ENCODE peak calls at places on chromosomes 13 and 19, in four cellular contexts. X, L, Y and E are unnamed samples.

GRCh38 chr13:50098693-50099092 is 83.4 kb downstream of the KCNRG start:
- DNase-seq in X (no peak), L (no peak), Y (no peak), E (no peak)

GRCh38 chr19:13748169-13748884 is 16.0 kb upstream of the MRI1 start:
- DNase-seq in X (peak; percentile 18), L (no peak), Y (peak; percentile 53), E (peak; percentile 26)

GRCh38 chr19:50203281-50204080 is at the start of gene MYH14:
- DNase-seq in X (peak; percentile 99), L (no peak), Y (peak; percentile 70), E (no peak)

GRCh38 chr19:43464089-43464775 is 1.2 kb downstream of the LYPD3 start:
- DNase-seq in X (no peak), L (no peak), Y (no peak), E (no peak)

GRCh38 chr19:11659612-11660011 is 62.3 kb downstream of the ZNF627 start:
- DNase-seq in X (no peak), L (no peak), Y (peak; percentile 10), E (no peak)

GRCh38 chr19:56670961-56671612 is 470 bp downstream of the ZNF835 start:
- DNase-seq in X (no peak), L (no peak), Y (no peak), E (no peak)

GRCh38 chr19:13026478-13026999 is 31.3 kb downstream of the NFIX start:
- DNase-seq in X (no peak), L (no peak), Y (peak; percentile 45), E (no peak)

GRCh38 chr19:50820549-50821247 is 2.9 kb downstream of the KLK1 start:
- DNase-seq in X (no peak), L (peak; percentile 17), Y (no peak), E (peak; percentile 60)

GRCh38 chr19:34808566-34808965 is 35.6 kb upstream of the ZNF599 start:
- DNase-seq in X (no peak), L (no peak), Y (peak; percentile 73), E (no peak)

GRCh38 chr13:47188802-47189201 is 291.9 kb upstream of the HTR2A start:
- DNase-seq in X (no peak), L (no peak), Y (peak; percentile 57), E (peak; percentile 14)

GRCh38 chr19:9789066-9789465 is 20.5 kb upstream of the ZNF846 start:
- DNase-seq in X (no peak), L (no peak), Y (no peak), E (no peak)

GRCh38 chr13:51342706-51343105 is 3.2 kb downstream of the SERPINE3 start:
- DNase-seq in X (no peak), L (no peak), Y (peak; percentile 51), E (no peak)

GRCh38 chr13:29702912-29703351 is 107.4 kb upstream of the SLC7A1 start:
- DNase-seq in X (no peak), L (no peak), Y (peak; percentile 93), E (no peak)

GRCh38 chr13:22220186-22221160 is 549.6 kb downstream of the FGF9 start:
- DNase-seq in X (no peak), L (no peak), Y (no peak), E (no peak)

GRCh38 chr13:32443111-32443510 is 15.2 kb upstream of the N4BP2L1 start:
- DNase-seq in X (peak; percentile 6), L (peak; percentile 37), Y (peak; percentile 17), E (peak; percentile 85)

GRCh38 chr13:44756411-44756810 is 180.3 kb upstream of the TSC22D1 start:
- DNase-seq in X (no peak), L (no peak), Y (peak; percentile 8), E (no peak)

GRCh38 chr13:80716610-80717081 is 375.7 kb upstream of the SPRY2 start:
- DNase-seq in X (no peak), L (no peak), Y (peak; percentile 83), E (no peak)

GRCh38 chr19:2711175-2711936 is 8.9 kb upstream of the GNG7 start:
- DNase-seq in X (no peak), L (no peak), Y (peak; percentile 69), E (no peak)

GRCh38 chr13:97194473-97194872 is 27.7 kb upstream of the MBNL2 start:
- DNase-seq in X (no peak), L (no peak), Y (peak; percentile 67), E (no peak)

GRCh38 chr13:94537740-94538630 is 58.0 kb downstream of the TGDS start:
- DNase-seq in X (no peak), L (no peak), Y (no peak), E (no peak)

GRCh38 chr13:83935566-83935965 is 53.3 kb upstream of the SLITRK1 start:
- DNase-seq in X (no peak), L (no peak), Y (no peak), E (no peak)

GRCh38 chr13:29535663-29536655 is 59.5 kb downstream of the SLC7A1 start:
- DNase-seq in X (no peak), L (no peak), Y (no peak), E (no peak)

GRCh38 chr13:93058301-93058700 is 168.3 kb upstream of the GPC6 start:
- DNase-seq in X (no peak), L (no peak), Y (no peak), E (no peak)

GRCh38 chr19:39212377-39212742 is 8.3 kb upstream of the SYCN start:
- DNase-seq in X (no peak), L (peak; percentile 54), Y (peak; percentile 18), E (peak; percentile 48)

GRCh38 chr13:109154546-109154945 is 525.1 kb downstream of the MYO16 start:
- DNase-seq in X (no peak), L (no peak), Y (no peak), E (no peak)

GRCh38 chr19:47405854-47406417 is 13.4 kb downstream of the MEIS3 start:
- DNase-seq in X (no peak), L (no peak), Y (no peak), E (no peak)

GRCh38 chr13:44272692-44273091 is 100.9 kb upstream of the SERP2 start:
- DNase-seq in X (no peak), L (no peak), Y (peak; percentile 46), E (no peak)

DNA sequence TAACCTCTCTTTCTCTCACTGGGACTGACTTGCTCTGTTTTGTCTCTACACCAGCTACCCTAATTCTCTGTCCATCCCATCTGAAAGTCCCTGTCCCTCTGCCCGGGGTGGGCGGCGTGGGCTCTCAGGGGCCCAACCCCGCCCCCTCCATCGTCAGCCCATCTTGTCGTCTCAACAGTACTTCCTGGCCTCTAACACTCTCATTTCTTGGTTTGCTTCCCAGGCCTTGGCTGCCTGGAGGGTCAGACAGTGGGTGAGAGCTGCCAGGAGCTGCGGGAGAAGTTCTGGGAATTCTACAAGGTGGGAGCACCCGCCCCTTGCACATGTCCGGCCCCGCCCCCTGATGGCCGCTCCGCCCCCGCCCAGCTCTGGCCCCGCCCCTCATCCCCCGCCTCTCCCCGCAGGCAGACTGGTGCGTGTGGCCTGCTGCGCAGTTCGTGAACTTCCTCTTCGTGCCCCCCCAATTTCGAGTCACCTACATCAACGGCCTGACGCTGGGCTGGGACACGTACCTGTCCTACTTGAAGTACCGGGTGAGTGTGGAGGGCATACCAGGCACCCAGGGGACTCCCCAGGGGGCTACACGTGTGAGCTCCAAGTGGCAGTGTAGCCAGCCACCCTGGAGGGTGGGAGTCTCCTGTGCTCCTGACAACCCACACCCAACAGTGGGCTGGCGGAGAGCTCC is 1.7 kb downstream of the MPV17L2 start:
- DNase-seq in X (no peak), L (no peak), Y (peak; percentile 77), E (peak; percentile 60)
- H3K4me3 ChIP-seq in X (no peak overlapping the region), L (no peak overlapping the region), Y (no peak overlapping the region), E (peak overlapping the region; percentile 58)

DNA sequence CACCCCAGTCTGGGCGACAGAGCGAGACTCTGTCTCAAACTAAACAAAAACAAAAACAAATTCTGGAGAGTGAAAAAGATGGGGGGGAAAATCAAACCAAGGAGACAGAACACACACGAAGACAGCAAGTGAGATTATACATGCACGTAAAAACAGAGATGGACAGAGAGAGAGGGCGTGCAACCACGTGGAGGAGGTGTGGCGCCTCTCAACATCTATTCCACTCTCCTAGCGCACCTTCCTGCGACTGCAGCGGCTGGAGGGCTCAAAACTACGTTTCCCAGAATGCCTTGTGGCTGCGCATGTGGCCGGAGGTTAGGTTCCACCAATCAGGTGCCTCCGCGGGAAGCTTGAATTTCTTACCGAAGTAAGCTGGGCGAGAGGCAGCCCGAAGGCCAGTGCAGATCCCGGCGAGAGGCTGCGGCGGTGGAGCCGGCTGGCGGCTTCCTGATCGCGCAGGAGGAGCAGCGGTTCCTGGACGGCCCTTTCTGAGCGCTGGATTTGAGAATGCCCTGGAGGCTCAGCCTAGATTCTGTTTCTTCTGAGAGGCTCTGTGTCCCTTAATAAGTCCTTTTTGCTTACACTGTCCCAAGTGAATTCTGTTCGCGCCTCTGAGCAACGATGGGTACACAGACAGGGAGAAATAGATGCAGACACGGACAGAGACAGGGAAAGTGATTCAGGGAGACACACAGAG is 13.1 kb upstream of the NANOS2 start:
- DNase-seq in X (peak; percentile 100), L (peak; percentile 94), Y (peak; percentile 89), E (peak; percentile 95)
- TF ChIP-seq CTCF in X (peak; percentile 17), L (peak; percentile 50), Y (no peak), E (no peak)

DNA sequence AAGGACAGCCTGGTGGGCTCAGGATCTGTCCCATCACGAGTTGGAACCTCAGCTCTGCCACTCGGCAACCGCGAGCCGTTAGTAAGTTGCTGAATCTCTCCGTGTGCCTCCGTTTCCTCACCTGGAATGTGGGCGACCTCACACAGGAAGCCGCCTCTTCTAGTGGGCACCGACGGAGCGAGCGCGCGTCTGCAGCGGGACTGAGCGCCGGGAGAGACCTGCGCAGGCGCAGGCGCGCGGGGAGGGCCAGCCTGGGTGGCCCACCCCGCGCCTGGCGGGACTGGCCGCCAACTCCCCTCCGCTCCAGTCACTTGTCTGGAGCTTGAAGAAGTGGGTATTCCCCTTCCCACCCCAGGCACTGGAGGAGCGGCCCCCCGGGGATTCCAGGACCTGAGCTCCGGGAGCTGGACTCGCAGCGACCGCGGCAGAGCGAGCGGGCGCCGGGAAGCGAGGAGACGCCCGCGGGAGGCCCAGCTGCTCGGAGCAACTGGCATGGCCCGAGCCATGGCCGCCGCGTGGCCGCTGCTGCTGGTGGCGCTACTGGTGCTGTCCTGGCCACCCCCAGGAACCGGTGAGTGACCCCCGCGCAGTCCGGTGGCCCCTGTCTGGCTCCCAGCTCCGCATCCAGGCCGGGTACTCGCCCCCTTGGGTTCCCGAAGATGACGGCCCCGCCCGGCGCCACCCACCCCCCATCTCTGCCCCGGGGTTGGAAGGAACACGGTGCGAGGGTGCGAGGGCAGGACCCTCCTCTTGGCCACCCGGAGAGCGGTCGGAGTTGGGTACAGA is at the start of gene PVR:
- DNase-seq in X (peak; percentile 98), L (no peak), Y (peak; percentile 74), E (peak; percentile 42)
- H3K4me3 ChIP-seq in X (peak within 1 kb of the TSS; percentile 61), L (no peak within 1 kb of the TSS), Y (peak within 1 kb of the TSS; percentile 77), E (peak within 1 kb of the TSS; percentile 51)

GRCh38 chr13:37138169-37138568 is 32.7 kb upstream of the CSNK1A1L start:
- DNase-seq in X (no peak), L (no peak), Y (peak; percentile 59), E (no peak)
- TF ChIP-seq CTCF in X (no peak), L (no peak), Y (peak; percentile 37), E (no peak)

DNA sequence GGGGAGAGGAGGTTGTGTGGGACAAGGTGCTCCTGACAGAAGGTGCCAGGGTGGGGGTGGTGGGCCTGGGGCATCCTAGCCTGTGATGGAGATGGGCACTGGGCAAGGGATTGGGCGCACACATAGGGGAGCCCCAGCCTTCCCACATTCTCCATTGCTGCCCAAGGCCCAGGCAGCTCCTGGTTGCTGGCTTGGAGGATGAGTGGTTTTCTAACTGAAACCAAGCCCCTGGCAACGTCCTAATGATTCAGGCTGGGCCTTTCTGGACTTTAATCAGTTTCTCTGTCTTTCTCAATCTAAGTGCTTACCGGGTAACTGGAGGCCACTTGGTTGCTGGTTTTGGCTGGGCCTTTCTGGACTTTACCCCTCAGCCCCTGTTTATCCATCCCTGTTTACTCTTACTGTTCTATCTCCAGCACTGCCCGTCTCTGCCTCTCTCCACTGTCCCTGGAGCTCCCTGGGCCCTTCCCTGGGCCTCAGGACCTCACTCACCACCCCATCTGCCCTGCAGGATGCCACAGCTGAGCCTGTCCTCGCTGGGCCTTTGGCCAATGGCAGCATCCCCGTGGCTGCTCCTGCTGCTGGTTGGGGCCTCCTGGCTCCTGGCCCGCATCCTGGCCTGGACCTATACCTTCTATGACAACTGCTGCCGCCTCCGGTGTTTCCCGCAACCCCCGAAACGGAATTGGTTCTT is 354 bp downstream of the CYP4F3 start:
- DNase-seq in X (no peak), L (no peak), Y (no peak), E (no peak)
- H3K4me3 ChIP-seq in X (peak overlapping the region; percentile 49), L (no peak overlapping the region), Y (no peak overlapping the region), E (no peak overlapping the region)